ENCODE peak calls at places on chromosome 3, in seven cellular contexts. T is neural progenitor cell, X is brain microvascular endothelial cell, G is left ventricle myocardium inferior, F is cardiac fibroblast, R is HFF-Myc, U is epithelial cell of esophagus. C is an unnamed sample.

GRCh38 chr3:129890125-129890524 is 3.4 kb downstream of the TMCC1 start:
- DNase-seq in T (no peak), X (no peak), G (no peak), F (no peak), R (no peak), U (no peak), C (no peak)

GRCh38 chr3:160739079-160739478 is 17.0 kb upstream of the PPM1L start:
- DNase-seq in T (no peak), X (peak), G (peak), F (peak), R (no peak), U (no peak), C (no peak)

GRCh38 chr3:97691354-97691753 is 73.2 kb upstream of the ARL6 start:
- DNase-seq in T (no peak), X (no peak), G (no peak), F (no peak), R (no peak), U (no peak), C (no peak)

GRCh38 chr3:42077785-42078184 is 13.4 kb upstream of the TRAK1 start:
- DNase-seq in T (no peak), X (no peak), G (peak), F (no peak), R (no peak), U (no peak), C (no peak)

GRCh38 chr3:49124991-49125670 is 4.5 kb upstream of the USP19 start:
- DNase-seq in T (no peak), X (no peak), G (no peak), F (no peak), R (no peak), U (no peak), C (no peak)

GRCh38 chr3:48088056-48088748 is 72.0 kb upstream of the MAP4 start:
- DNase-seq in T (peak), X (peak), G (no peak), F (no peak), R (no peak), U (peak), C (no peak)

GRCh38 chr3:13349823-13350222 is 70.3 kb downstream of the NUP210 start:
- DNase-seq in T (peak), X (no peak), G (no peak), F (no peak), R (no peak), U (no peak), C (no peak)

GRCh38 chr3:169232863-169233262 is 430.6 kb downstream of the MECOM start:
- DNase-seq in T (no peak), X (peak), G (no peak), F (peak), R (no peak), U (peak), C (peak)

GRCh38 chr3:179355996-179356395 is 8.5 kb downstream of the MFN1 start:
- DNase-seq in T (no peak), X (no peak), G (no peak), F (no peak), R (no peak), U (no peak), C (no peak)

GRCh38 chr3:183306798-183307671 is 54.0 kb downstream of the B3GNT5 start:
- DNase-seq in T (no peak), X (peak), G (peak), F (peak), R (no peak), U (peak), C (peak)

GRCh38 chr3:39288300-39288808 is 8.5 kb upstream of the CX3CR1 start:
- DNase-seq in T (peak), X (peak), G (peak), F (peak), R (peak), U (peak), C (peak)

GRCh38 chr3:5754602-5755001 is 567.1 kb downstream of the EDEM1 start:
- DNase-seq in T (no peak), X (no peak), G (no peak), F (no peak), R (no peak), U (no peak), C (no peak)

GRCh38 chr3:8485141-8485840 is 16.3 kb upstream of the LMCD1 start:
- DNase-seq in T (no peak), X (no peak), G (no peak), F (no peak), R (no peak), U (no peak), C (no peak)

GRCh38 chr3:149180057-149180573 is 41.5 kb downstream of the CP start:
- DNase-seq in T (no peak), X (peak), G (peak), F (peak), R (peak), U (peak), C (peak)

GRCh38 chr3:141471160-141471559 is 15.7 kb upstream of the RASA2 start:
- DNase-seq in T (no peak), X (peak), G (no peak), F (peak), R (no peak), U (peak), C (no peak)

GRCh38 chr3:161291191-161291901 is 70.2 kb downstream of the NMD3 start:
- DNase-seq in T (no peak), X (no peak), G (no peak), F (no peak), R (no peak), U (peak), C (no peak)

GRCh38 chr3:27885641-27886040 is 163.5 kb upstream of the EOMES start:
- DNase-seq in T (peak), X (no peak), G (no peak), F (no peak), R (no peak), U (no peak), C (no peak)

GRCh38 chr3:43629254-43629653 is 7.4 kb upstream of the ANO10 start:
- DNase-seq in T (no peak), X (no peak), G (no peak), F (peak), R (no peak), U (no peak), C (peak)

GRCh38 chr3:57158813-57159678 is 6.1 kb downstream of the IL17RD start:
- DNase-seq in T (peak), X (no peak), G (no peak), F (no peak), R (no peak), U (no peak), C (no peak)

GRCh38 chr3:56086355-56086754 is 381.9 kb downstream of the ERC2 start:
- DNase-seq in T (no peak), X (peak), G (no peak), F (peak), R (peak), U (no peak), C (peak)

GRCh38 chr3:1696654-1697275 is 401.9 kb upstream of the CNTN4 start:
- DNase-seq in T (no peak), X (no peak), G (no peak), F (no peak), R (no peak), U (no peak), C (no peak)

GRCh38 chr3:8110966-8111798 is 390.4 kb upstream of the LMCD1 start:
- DNase-seq in T (peak), X (peak), G (no peak), F (peak), R (peak), U (peak), C (peak)

GRCh38 chr3:32391643-32392529 is at the start of gene CMTM7:
- DNase-seq in T (peak), X (peak), G (peak), F (peak), R (no peak), U (peak), C (peak)

GRCh38 chr3:186421946-186422345 is 59.9 kb upstream of the DGKG start:
- DNase-seq in T (no peak), X (no peak), G (no peak), F (peak), R (no peak), U (peak), C (no peak)

GRCh38 chr3:126390201-126390600 is 4.5 kb upstream of the CFAP100 start:
- DNase-seq in T (no peak), X (no peak), G (no peak), F (no peak), R (no peak), U (no peak), C (no peak)

GRCh38 chr3:142808103-142808917 is 80.6 kb downstream of the PCOLCE2 start:
- DNase-seq in T (no peak), X (peak), G (no peak), F (peak), R (peak), U (peak), C (peak)

GRCh38 chr3:108001457-108001856 is 89.4 kb downstream of the CD47 start:
- DNase-seq in T (no peak), X (no peak), G (no peak), F (peak), R (no peak), U (peak), C (peak)

GRCh38 chr3:50231581-50231980 is 4.4 kb upstream of the GNAI2 start:
- DNase-seq in T (peak), X (no peak), G (no peak), F (no peak), R (no peak), U (no peak), C (no peak)

GRCh38 chr3:62414786-62415185 is 41.4 kb upstream of the FEZF2 start:
- DNase-seq in T (peak), X (no peak), G (no peak), F (no peak), R (no peak), U (no peak), C (no peak)

GRCh38 chr3:143811602-143812001 is 36.7 kb downstream of the SLC9A9 start:
- DNase-seq in T (no peak), X (no peak), G (peak), F (no peak), R (no peak), U (no peak), C (no peak)

GRCh38 chr3:50238549-50239026 is 2.6 kb downstream of the GNAI2 start:
- DNase-seq in T (no peak), X (no peak), G (peak), F (peak), R (no peak), U (peak), C (no peak)

GRCh38 chr3:151276038-151277027 is 2.0 kb downstream of the P2RY14 start:
- DNase-seq in T (no peak), X (no peak), G (no peak), F (no peak), R (no peak), U (no peak), C (no peak)

GRCh38 chr3:194874206-194874605 is 188.5 kb downstream of the FAM43A start:
- DNase-seq in T (no peak), X (no peak), G (no peak), F (no peak), R (no peak), U (no peak), C (no peak)

GRCh38 chr3:184168363-184169120 is 6.1 kb upstream of the AP2M1 start:
- DNase-seq in T (no peak), X (peak), G (no peak), F (peak), R (no peak), U (peak), C (peak)

GRCh38 chr3:113441051-113441770 is at the start of gene CFAP44:
- DNase-seq in T (peak), X (peak), G (peak), F (peak), R (peak), U (peak), C (peak)

GRCh38 chr3:8784676-8785435 is 15.4 kb upstream of the OXTR start:
- DNase-seq in T (no peak), X (no peak), G (no peak), F (no peak), R (no peak), U (no peak), C (peak)

GRCh38 chr3:114669614-114670013 is 375.8 kb downstream of the TIGIT start:
- DNase-seq in T (no peak), X (no peak), G (no peak), F (peak), R (no peak), U (peak), C (peak)

GRCh38 chr3:122690096-122690495 is 9.5 kb downstream of the PARP14 start:
- DNase-seq in T (no peak), X (no peak), G (no peak), F (no peak), R (no peak), U (peak), C (no peak)

GRCh38 chr3:141894524-141895176 is 18.2 kb downstream of the ATP1B3 start:
- DNase-seq in T (no peak), X (peak), G (no peak), F (peak), R (peak), U (peak), C (peak)

GRCh38 chr3:98185180-98185579 is 18.7 kb downstream of the OR5H15 start:
- DNase-seq in T (peak), X (no peak), G (no peak), F (no peak), R (no peak), U (no peak), C (no peak)

DNA sequence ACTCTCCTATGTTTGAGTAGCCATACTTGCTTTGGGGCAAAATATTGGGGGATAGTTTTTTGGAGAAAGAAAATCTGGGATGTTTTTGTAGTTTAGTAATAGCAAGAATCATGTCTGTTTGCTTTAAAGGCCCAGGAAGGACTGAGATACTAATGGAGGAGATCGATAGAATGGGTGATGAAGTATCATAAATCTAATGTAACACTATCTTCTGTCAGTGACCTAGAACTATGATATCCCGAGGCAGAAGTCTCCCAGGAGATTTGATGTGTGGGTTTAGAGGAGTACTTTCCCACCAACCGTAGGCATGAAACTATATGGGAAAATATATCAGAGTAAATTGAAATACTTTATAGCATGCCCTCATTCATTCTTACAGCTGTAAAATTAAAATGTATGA is 21.0 kb upstream of the NFKBIZ start:
- DNase-seq in T (no peak), X (no peak), G (no peak), F (peak), R (no peak), U (no peak), C (no peak)
- H3K4me3 ChIP-seq in T (peak), X (peak), G (peak), F (peak), R (peak), U (peak), C (peak)

DNA sequence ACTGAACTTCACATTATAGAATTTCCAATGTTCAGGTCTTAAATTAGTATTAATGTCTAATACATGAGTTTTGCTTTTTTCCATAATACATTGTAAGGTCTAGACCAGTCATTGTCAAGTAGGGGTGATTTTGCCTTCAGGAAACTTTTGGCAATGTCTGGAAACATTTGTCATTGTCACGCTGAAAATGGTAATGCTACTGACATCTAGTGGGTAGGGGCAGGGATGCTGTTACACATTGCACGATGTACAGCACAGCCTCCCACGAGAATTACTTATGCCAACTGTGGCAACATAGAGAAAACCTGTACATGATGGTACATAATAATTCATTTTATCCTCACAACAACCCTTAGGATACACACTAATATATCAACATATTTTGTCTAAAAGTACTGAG is 384.1 kb downstream of the CADM2 start:
- DNase-seq in T (peak), X (peak), G (no peak), F (peak), R (no peak), U (peak), C (peak)
- TF ChIP-seq CTCF in T (peak), X (peak), G (no peak), F (no peak), R (no peak), U (peak), C (peak)

GRCh38 chr3:174538116-174538515 is 321.0 kb upstream of the NAALADL2 start:
- DNase-seq in T (peak), X (no peak), G (no peak), F (no peak), R (no peak), U (no peak), C (no peak)

GRCh38 chr3:174541708-174542107 is 317.4 kb upstream of the NAALADL2 start:
- DNase-seq in T (no peak), X (peak), G (no peak), F (peak), R (no peak), U (peak), C (peak)

GRCh38 chr3:174536319-174536718 is 322.8 kb upstream of the NAALADL2 start:
- DNase-seq in T (peak), X (no peak), G (no peak), F (no peak), R (no peak), U (no peak), C (no peak)

GRCh38 chr3:174540081-174540480 is 319.1 kb upstream of the NAALADL2 start:
- DNase-seq in T (peak), X (no peak), G (no peak), F (no peak), R (no peak), U (no peak), C (no peak)

GRCh38 chr3:174540536-174540935 is 318.6 kb upstream of the NAALADL2 start:
- DNase-seq in T (peak), X (no peak), G (no peak), F (no peak), R (no peak), U (no peak), C (no peak)
- H3K4me3 ChIP-seq in T (no peak), X (no peak), G (no peak), F (no peak), R (no peak), U (no peak), C (no peak)

GRCh38 chr3:156005698-156006097 is 114.7 kb upstream of the KCNAB1 start:
- DNase-seq in T (no peak), X (no peak), G (no peak), F (no peak), R (no peak), U (no peak), C (no peak)

GRCh38 chr3:156014456-156014855 is 105.9 kb upstream of the KCNAB1 start:
- DNase-seq in T (no peak), X (no peak), G (no peak), F (no peak), R (no peak), U (no peak), C (no peak)

GRCh38 chr3:156010829-156011228 is 109.5 kb upstream of the KCNAB1 start:
- DNase-seq in T (peak), X (no peak), G (no peak), F (peak), R (no peak), U (peak), C (no peak)
- TF ChIP-seq CTCF in T (peak), X (peak), G (peak), F (peak), R (peak), U (peak), C (peak)

DNA sequence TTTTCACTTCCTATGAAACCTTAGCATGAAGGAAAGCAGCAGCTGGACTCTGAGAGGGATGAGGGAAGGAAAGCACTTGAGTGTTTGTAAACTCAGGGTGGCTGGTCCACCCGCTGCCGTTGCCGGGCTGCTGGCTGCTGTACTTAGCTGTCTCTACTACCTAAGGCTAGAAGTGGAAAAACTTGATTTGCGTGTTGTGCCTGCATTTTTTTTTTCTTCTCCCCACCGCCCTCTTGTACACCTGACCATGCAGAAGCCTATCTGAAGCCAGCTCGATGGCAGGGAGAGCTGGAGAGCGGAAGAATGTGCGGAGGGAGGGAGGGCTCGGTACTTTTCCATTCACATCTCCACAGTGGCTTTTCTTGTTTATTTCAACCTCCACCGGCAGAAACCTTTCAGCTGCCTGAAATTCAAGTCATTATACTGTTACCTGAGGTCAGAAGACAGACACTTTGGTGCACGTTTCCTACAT is 4.8 kb upstream of the BCL6 start:
- DNase-seq in T (peak), X (no peak), G (no peak), F (peak), R (no peak), U (peak), C (peak)
- H3K4me3 ChIP-seq in T (peak), X (peak), G (peak), F (no peak), R (no peak), U (peak), C (peak)

DNA sequence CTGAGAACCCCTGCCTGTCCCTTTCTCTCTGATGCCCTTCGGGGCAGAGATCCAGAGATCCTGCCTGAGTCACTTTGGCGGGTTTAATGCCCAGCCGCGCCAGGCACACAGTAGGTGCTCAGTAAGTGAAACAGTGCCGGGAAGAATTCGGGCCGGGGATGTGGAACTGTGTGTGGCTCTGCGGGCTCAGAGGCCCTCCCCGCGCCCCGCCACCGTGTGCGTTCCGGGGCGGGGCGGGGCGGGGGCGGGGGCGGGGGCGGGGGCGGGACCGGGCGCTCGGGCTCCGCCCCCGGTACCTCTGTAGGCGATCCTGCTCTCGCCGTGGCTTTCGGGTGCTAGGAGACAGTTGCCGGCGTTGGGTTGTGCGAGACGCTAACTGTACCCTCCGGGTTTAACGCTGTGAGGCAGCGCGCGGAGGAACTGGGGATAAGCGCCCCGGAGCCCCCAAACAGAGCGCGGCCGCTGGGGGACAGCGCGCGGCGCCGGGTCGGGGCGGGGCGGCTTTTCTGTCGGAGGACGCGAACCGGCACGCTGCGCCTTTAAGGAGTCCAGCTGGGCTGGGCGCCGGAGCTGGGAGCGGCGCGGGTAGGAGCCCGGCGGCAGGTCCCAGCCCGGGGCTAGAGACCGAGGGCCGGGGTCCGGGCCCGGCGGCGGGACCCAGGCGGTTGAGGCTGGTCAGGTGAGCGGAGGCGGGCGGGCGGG is at the start of gene ABHD6:
- DNase-seq in T (peak), X (peak), G (peak), F (peak), R (no peak), U (peak), C (peak)
- TF ChIP-seq CTCF in T (peak), X (no peak), G (peak), F (peak), R (peak), U (no peak), C (peak)

C was measured in choroid plexus epithelial cell.